ENCODE peak calls at places on chromosomes 1 and 21, in seven cellular contexts. V is HCT116, S is neural progenitor cell, W is GM23248, C is GM23338, O is SK-N-SH, L is PC-3. T is an unnamed sample.

GRCh38 chr1:62706985-62707745 is 19.0 kb upstream of the DOCK7 start:
- DNase-seq in L (no peak), W (no peak), C (no peak), V (no peak), O (no peak), S (no peak), T (no peak)

GRCh38 chr21:25912402-25912746 is 177.6 kb downstream of the GABPA start:
- DNase-seq in C (no peak), S (no peak), L (no peak), W (no peak), V (no peak), O (no peak), T (no peak)

GRCh38 chr1:89598450-89599331 is 34.2 kb upstream of the LRRC8C start:
- DNase-seq in C (peak; percentile 74), O (peak; percentile 55), L (peak; percentile 71), W (peak; percentile 59), V (peak; percentile 26), S (peak; percentile 18), T (peak; percentile 50)

GRCh38 chr1:233359905-233360304 is 32.4 kb downstream of the MAP3K21 start:
- DNase-seq in C (no peak), W (no peak), L (no peak), S (no peak), O (no peak), V (no peak), T (no peak)

GRCh38 chr21:21612446-21612845 is 614.2 kb downstream of the NCAM2 start:
- DNase-seq in C (peak; percentile 69), V (no peak), L (peak; percentile 79), S (peak; percentile 81), O (no peak), W (peak; percentile 86), T (no peak)

GRCh38 chr21:35231115-35231514 is 182.0 kb upstream of the RUNX1 start:
- DNase-seq in S (no peak), L (peak; percentile 62), O (no peak), W (no peak), V (no peak), C (no peak), T (peak; percentile 69)

GRCh38 chr1:11671205-11671543 is 7.2 kb downstream of the FBXO6 start:
- DNase-seq in V (no peak), W (no peak), S (no peak), O (no peak), C (no peak), L (no peak), T (no peak)

GRCh38 chr21:40331182-40331581 is 463.9 kb downstream of the PCP4 start:
- DNase-seq in V (no peak), L (no peak), O (no peak), W (no peak), C (no peak), S (no peak), T (no peak)

GRCh38 chr21:17730782-17731181 is 88.4 kb downstream of the C21orf91 start:
- DNase-seq in C (no peak), L (peak; percentile 11), O (no peak), V (no peak), W (peak; percentile 8), S (no peak), T (no peak)

GRCh38 chr1:235642021-235642942 is 7.3 kb downstream of the GNG4 start:
- DNase-seq in O (peak; percentile 20), S (no peak), W (no peak), C (peak; percentile 59), L (peak; percentile 61), V (peak; percentile 58), T (peak; percentile 9)

GRCh38 chr1:121538943-121539575 is 354.3 kb downstream of the SRGAP2C start:
- DNase-seq in W (no peak), O (no peak), L (no peak), C (no peak), V (no peak), S (no peak), T (no peak)

GRCh38 chr1:8122160-8122476 is 96.0 kb upstream of the ERRFI1 start:
- DNase-seq in C (no peak), L (no peak), S (no peak), V (no peak), W (no peak), O (no peak), T (no peak)
- H3K4me1 ChIP-seq in C (peaks cover 4% of the 10 kb centered on the region), L (peaks cover 14% of the 10 kb centered on the region), S (peaks cover 16% of the 10 kb centered on the region), V (peaks cover 68% of the 10 kb centered on the region), W (peaks cover 8% of the 10 kb centered on the region), O (no peaks in the 10 kb centered on the region), T (no peaks in the 10 kb centered on the region)

GRCh38 chr21:37848721-37849490 is 67.4 kb downstream of the KCNJ6 start:
- DNase-seq in S (no peak), O (no peak), C (no peak), V (no peak), W (peak; percentile 32), L (no peak), T (no peak)

GRCh38 chr21:37845535-37845934 is 70.7 kb downstream of the KCNJ6 start:
- DNase-seq in V (no peak), C (no peak), W (no peak), L (no peak), S (no peak), O (no peak), T (no peak)

GRCh38 chr21:37849703-37850102 is 66.6 kb downstream of the KCNJ6 start:
- DNase-seq in V (no peak), S (no peak), L (peak; percentile 16), O (no peak), W (peak; percentile 70), C (peak; percentile 47), T (no peak)
- TF ChIP-seq EZH2phosphoT487 in V (no peak), S (no peak), L (no peak), O (no peak), W (no peak), C (no peak), T (no peak)

GRCh38 chr1:206518206-206518605 is 10.9 kb downstream of the RASSF5 start:
- DNase-seq in W (no peak), L (no peak), V (no peak), O (no peak), C (no peak), S (no peak), T (no peak)

GRCh38 chr1:206524739-206525364 is 17.5 kb downstream of the RASSF5 start:
- DNase-seq in S (no peak), L (peak; percentile 68), O (no peak), C (no peak), W (no peak), V (no peak), T (no peak)

GRCh38 chr1:206521002-206521585 is 13.8 kb downstream of the RASSF5 start:
- DNase-seq in W (no peak), L (peak; percentile 61), S (no peak), C (no peak), V (no peak), O (no peak), T (no peak)

GRCh38 chr1:206518743-206519142 is 11.4 kb downstream of the RASSF5 start:
- DNase-seq in L (no peak), W (no peak), C (no peak), S (no peak), O (no peak), V (no peak), T (no peak)

DNA sequence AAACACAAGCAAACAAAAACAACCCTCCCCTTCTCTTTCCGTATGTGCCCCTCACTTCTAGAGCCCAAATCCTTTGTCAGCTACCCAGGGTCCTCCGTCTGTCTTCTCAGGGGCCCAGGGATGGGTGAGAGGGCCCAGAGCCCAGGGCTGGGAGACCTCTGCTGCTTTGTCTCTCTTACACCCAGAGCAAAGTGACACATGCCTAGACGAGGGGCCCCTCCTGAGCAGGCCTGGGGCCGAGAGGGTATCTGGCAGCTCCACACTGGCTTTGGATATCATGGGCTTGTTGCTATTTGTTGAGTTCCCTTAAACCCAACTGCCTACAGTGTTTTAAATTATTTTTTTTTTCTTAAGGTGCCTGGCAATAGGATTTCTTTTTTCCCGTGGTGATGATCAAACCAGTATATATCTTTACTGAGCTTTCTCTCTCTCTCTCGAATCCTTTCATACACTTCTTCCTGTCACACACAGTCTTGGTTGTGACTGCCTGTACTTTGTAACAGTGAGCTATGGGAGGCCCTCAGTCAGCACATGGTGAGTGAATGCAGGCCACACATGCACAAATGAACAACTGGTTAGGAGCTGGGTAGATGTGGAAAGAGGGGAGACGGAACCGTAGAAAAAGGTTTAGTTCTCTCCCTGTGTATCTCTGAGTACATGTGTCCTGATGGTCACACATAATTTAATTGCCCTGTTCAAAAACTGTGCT is 14.5 kb downstream of the RASSF5 start:
- DNase-seq in O (no peak), V (no peak), L (no peak), W (no peak), C (no peak), S (no peak), T (no peak)
- H3K4me3 ChIP-seq in O (no peak overlapping the region), V (no peak overlapping the region), L (no peak overlapping the region), W (no peak overlapping the region), C (no peak overlapping the region), S (no peak overlapping the region), T (no peak overlapping the region)

GRCh38 chr21:33948951-33949444 is 33.4 kb upstream of the ATP5PO start:
- DNase-seq in S (no peak), W (no peak), V (no peak), O (no peak), L (no peak), C (no peak), T (no peak)

GRCh38 chr21:33950425-33951079 is 34.9 kb upstream of the ATP5PO start:
- DNase-seq in W (no peak), O (no peak), L (no peak), S (no peak), V (no peak), C (no peak), T (no peak)

GRCh38 chr21:33949516-33950424 is 34.2 kb upstream of the ATP5PO start:
- DNase-seq in L (no peak), W (no peak), S (no peak), C (no peak), O (no peak), V (no peak), T (no peak)

GRCh38 chr21:33947451-33948095 is 32.0 kb upstream of the ATP5PO start:
- DNase-seq in W (peak; percentile 99), L (peak; percentile 99), O (peak; percentile 38), V (peak; percentile 93), S (peak; percentile 78), C (peak; percentile 95), T (peak; percentile 30)

DNA sequence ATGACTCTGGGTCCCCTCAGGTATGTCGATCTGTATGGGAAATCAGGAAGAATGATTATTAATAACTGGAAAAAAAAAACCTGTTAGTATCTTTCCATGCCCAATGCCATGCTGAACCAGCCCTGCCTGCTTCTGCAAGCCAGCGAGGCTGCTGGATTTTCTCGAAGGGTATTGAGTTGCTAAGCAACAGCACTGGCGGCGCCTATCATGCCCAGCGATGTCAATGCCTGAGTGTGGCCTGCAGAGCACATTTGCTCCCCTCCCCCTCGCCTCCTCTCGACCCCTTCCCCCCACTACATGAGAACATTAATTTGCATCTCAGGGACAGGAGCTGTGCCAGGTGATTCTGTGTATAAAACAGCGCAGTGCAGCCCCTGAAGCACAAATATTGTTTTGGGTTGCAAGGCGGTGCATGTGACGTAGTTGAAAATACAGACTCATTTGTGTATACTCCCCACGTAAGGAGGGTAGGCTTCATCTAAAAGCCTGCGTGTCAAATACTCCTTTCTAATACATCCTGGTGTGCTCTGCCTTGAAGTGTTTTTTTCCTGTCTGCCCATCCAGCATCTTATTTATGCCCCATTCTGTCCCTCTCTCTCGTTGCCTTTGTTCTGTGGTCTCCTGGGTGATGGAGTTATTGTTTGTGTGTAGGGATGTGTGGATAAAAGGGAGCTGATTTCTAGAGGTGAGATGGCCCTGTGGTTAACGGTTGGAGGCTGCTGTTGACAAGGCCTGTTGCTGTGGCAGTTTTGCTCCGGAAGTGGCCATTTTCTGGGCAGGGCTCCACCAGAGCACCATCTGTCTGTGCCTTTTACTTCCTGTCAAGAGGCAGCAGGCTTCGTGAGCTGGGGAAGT is 32.7 kb upstream of the ATP5PO start:
- DNase-seq in S (peak; percentile 85), C (peak; percentile 94), W (peak; percentile 79), O (peak; percentile 54), V (peak; percentile 61), L (peak; percentile 78), T (peak; percentile 84)
- H3K4me1 ChIP-seq in S (peaks cover 20% of the 10 kb centered on the region), C (peaks cover 26% of the 10 kb centered on the region), W (peaks cover 18% of the 10 kb centered on the region), O (peaks cover 15% of the 10 kb centered on the region), V (peaks cover 32% of the 10 kb centered on the region), L (peaks cover 21% of the 10 kb centered on the region), T (peaks cover 41% of the 10 kb centered on the region)